ENCODE peak calls at places on chromosome 18, in five cellular contexts. One of them, this sample, is unnamed.

GRCh38 chr18:63298393-63299015 is 21.1 kb downstream of the BCL2 start:
- DNase-seq in hepatocyte: no peak
- DNase-seq in mammary epithelial cell: no peak
- DNase-seq in CD8-positive, alpha-beta T cell: peak
- DNase-seq in ovary: no peak
- DNase-seq in this sample: no peak

GRCh38 chr18:28147674-28148171 is 29.2 kb downstream of the CDH2 start:
- DNase-seq in CD8-positive, alpha-beta T cell: no peak
- DNase-seq in hepatocyte: peak
- DNase-seq in ovary: no peak
- DNase-seq in mammary epithelial cell: peak
- DNase-seq in this sample: no peak

GRCh38 chr18:75475228-75475627 is 47.7 kb upstream of the SMIM21 start:
- DNase-seq in hepatocyte: peak
- DNase-seq in mammary epithelial cell: peak
- DNase-seq in CD8-positive, alpha-beta T cell: no peak
- DNase-seq in ovary: no peak
- DNase-seq in this sample: no peak

GRCh38 chr18:68448736-68449135 is 266.2 kb downstream of the TMX3 start:
- DNase-seq in ovary: no peak
- DNase-seq in mammary epithelial cell: peak
- DNase-seq in CD8-positive, alpha-beta T cell: no peak
- DNase-seq in hepatocyte: no peak
- DNase-seq in this sample: no peak

GRCh38 chr18:29840101-29840500 is 1202.4 kb downstream of the DSC3 start:
- DNase-seq in ovary: no peak
- DNase-seq in mammary epithelial cell: peak
- DNase-seq in CD8-positive, alpha-beta T cell: no peak
- DNase-seq in hepatocyte: peak
- DNase-seq in this sample: no peak

GRCh38 chr18:33010149-33010548 is 237.3 kb upstream of the KLHL14 start:
- DNase-seq in ovary: no peak
- DNase-seq in CD8-positive, alpha-beta T cell: no peak
- DNase-seq in hepatocyte: no peak
- DNase-seq in mammary epithelial cell: no peak
- DNase-seq in this sample: no peak

GRCh38 chr18:75132471-75132870 is 76.5 kb downstream of the PTGR3 start:
- DNase-seq in hepatocyte: no peak
- DNase-seq in mammary epithelial cell: no peak
- DNase-seq in ovary: no peak
- DNase-seq in CD8-positive, alpha-beta T cell: peak
- DNase-seq in this sample: no peak

GRCh38 chr18:75421656-75422055 is 5.8 kb downstream of the SMIM21 start:
- DNase-seq in mammary epithelial cell: no peak
- DNase-seq in ovary: no peak
- DNase-seq in hepatocyte: no peak
- DNase-seq in CD8-positive, alpha-beta T cell: no peak
- DNase-seq in this sample: no peak

GRCh38 chr18:51025512-51025911 is 4.5 kb upstream of the SMAD4 start:
- DNase-seq in CD8-positive, alpha-beta T cell: no peak
- DNase-seq in hepatocyte: no peak
- DNase-seq in mammary epithelial cell: no peak
- DNase-seq in ovary: no peak
- DNase-seq in this sample: no peak

GRCh38 chr18:46378126-46378863 is 274.1 kb downstream of the HAUS1 start:
- DNase-seq in CD8-positive, alpha-beta T cell: no peak
- DNase-seq in mammary epithelial cell: no peak
- DNase-seq in hepatocyte: no peak
- DNase-seq in ovary: no peak
- DNase-seq in this sample: no peak

GRCh38 chr18:74625157-74625556 is 27.5 kb downstream of the ZNF407 start:
- DNase-seq in hepatocyte: no peak
- DNase-seq in CD8-positive, alpha-beta T cell: no peak
- DNase-seq in ovary: no peak
- DNase-seq in mammary epithelial cell: no peak
- DNase-seq in this sample: no peak

GRCh38 chr18:75162467-75162866 is 46.5 kb downstream of the PTGR3 start:
- DNase-seq in ovary: no peak
- DNase-seq in hepatocyte: no peak
- DNase-seq in CD8-positive, alpha-beta T cell: no peak
- DNase-seq in mammary epithelial cell: peak
- DNase-seq in this sample: no peak

GRCh38 chr18:22399949-22400348 is 17.8 kb downstream of the CTAGE1 start:
- DNase-seq in mammary epithelial cell: no peak
- DNase-seq in CD8-positive, alpha-beta T cell: no peak
- DNase-seq in ovary: no peak
- DNase-seq in hepatocyte: no peak
- DNase-seq in this sample: no peak

GRCh38 chr18:79933765-79934164 is 17.7 kb downstream of the SLC66A2 start:
- DNase-seq in CD8-positive, alpha-beta T cell: peak
- DNase-seq in hepatocyte: peak
- DNase-seq in mammary epithelial cell: no peak
- DNase-seq in ovary: peak
- DNase-seq in this sample: no peak

GRCh38 chr18:66707473-66707872 is 103.6 kb upstream of the CDH19 start:
- DNase-seq in CD8-positive, alpha-beta T cell: no peak
- DNase-seq in hepatocyte: no peak
- DNase-seq in ovary: no peak
- DNase-seq in mammary epithelial cell: no peak
- DNase-seq in this sample: no peak

GRCh38 chr18:11785444-11786055 is 65.7 kb upstream of the CHMP1B start:
- DNase-seq in ovary: no peak
- DNase-seq in mammary epithelial cell: no peak
- DNase-seq in hepatocyte: no peak
- DNase-seq in CD8-positive, alpha-beta T cell: no peak
- DNase-seq in this sample: no peak

GRCh38 chr18:74652392-74652988 is 54.8 kb downstream of the ZNF407 start:
- DNase-seq in mammary epithelial cell: peak
- DNase-seq in ovary: no peak
- DNase-seq in CD8-positive, alpha-beta T cell: no peak
- DNase-seq in hepatocyte: peak
- DNase-seq in this sample: no peak

GRCh38 chr18:79588131-79588635 is 91.4 kb upstream of the CTDP1 start:
- DNase-seq in mammary epithelial cell: no peak
- DNase-seq in CD8-positive, alpha-beta T cell: no peak
- DNase-seq in ovary: no peak
- DNase-seq in hepatocyte: no peak
- DNase-seq in this sample: no peak

GRCh38 chr18:44682181-44682870 is 1.6 kb downstream of the SETBP1 start:
- DNase-seq in ovary: peak
- DNase-seq in hepatocyte: peak
- DNase-seq in CD8-positive, alpha-beta T cell: no peak
- DNase-seq in mammary epithelial cell: peak
- DNase-seq in this sample: no peak

GRCh38 chr18:62744076-62744705 is 28.9 kb downstream of the PHLPP1 start:
- DNase-seq in hepatocyte: no peak
- DNase-seq in mammary epithelial cell: no peak
- DNase-seq in CD8-positive, alpha-beta T cell: no peak
- DNase-seq in ovary: no peak
- DNase-seq in this sample: no peak

GRCh38 chr18:56001576-56001975 is 413.6 kb upstream of the TCF4 start:
- DNase-seq in ovary: no peak
- DNase-seq in CD8-positive, alpha-beta T cell: no peak
- DNase-seq in hepatocyte: no peak
- DNase-seq in mammary epithelial cell: no peak
- DNase-seq in this sample: no peak

GRCh38 chr18:29753379-29753778 is 1289.2 kb downstream of the DSC3 start:
- DNase-seq in CD8-positive, alpha-beta T cell: no peak
- DNase-seq in hepatocyte: no peak
- DNase-seq in mammary epithelial cell: peak
- DNase-seq in ovary: no peak
- DNase-seq in this sample: no peak

GRCh38 chr18:63824220-63824525 is 49.0 kb downstream of the SERPINB7 start:
- DNase-seq in hepatocyte: no peak
- DNase-seq in ovary: no peak
- DNase-seq in CD8-positive, alpha-beta T cell: no peak
- DNase-seq in mammary epithelial cell: no peak
- DNase-seq in this sample: no peak

GRCh38 chr18:4430836-4431235 is 24.3 kb downstream of the DLGAP1 start:
- DNase-seq in hepatocyte: no peak
- DNase-seq in CD8-positive, alpha-beta T cell: no peak
- DNase-seq in ovary: no peak
- DNase-seq in mammary epithelial cell: no peak
- DNase-seq in this sample: no peak

GRCh38 chr18:48569915-48570264 is 31.1 kb downstream of the CTIF start:
- DNase-seq in mammary epithelial cell: no peak
- DNase-seq in hepatocyte: no peak
- DNase-seq in CD8-positive, alpha-beta T cell: no peak
- DNase-seq in ovary: no peak
- DNase-seq in this sample: no peak
- TF ChIP-seq CTCF in mammary epithelial cell: no peak
- TF ChIP-seq CTCF in hepatocyte: no peak
- TF ChIP-seq CTCF in CD8-positive, alpha-beta T cell: no peak
- TF ChIP-seq CTCF in ovary: no peak
- TF ChIP-seq CTCF in this sample: no peak

GRCh38 chr18:43396266-43396665 is 119.0 kb upstream of the SYT4 start:
- DNase-seq in CD8-positive, alpha-beta T cell: no peak
- DNase-seq in mammary epithelial cell: no peak
- DNase-seq in hepatocyte: peak
- DNase-seq in ovary: no peak
- DNase-seq in this sample: no peak
- TF ChIP-seq CTCF in CD8-positive, alpha-beta T cell: no peak
- TF ChIP-seq CTCF in mammary epithelial cell: peak
- TF ChIP-seq CTCF in hepatocyte: peak
- TF ChIP-seq CTCF in ovary: peak
- TF ChIP-seq CTCF in this sample: peak

DNA sequence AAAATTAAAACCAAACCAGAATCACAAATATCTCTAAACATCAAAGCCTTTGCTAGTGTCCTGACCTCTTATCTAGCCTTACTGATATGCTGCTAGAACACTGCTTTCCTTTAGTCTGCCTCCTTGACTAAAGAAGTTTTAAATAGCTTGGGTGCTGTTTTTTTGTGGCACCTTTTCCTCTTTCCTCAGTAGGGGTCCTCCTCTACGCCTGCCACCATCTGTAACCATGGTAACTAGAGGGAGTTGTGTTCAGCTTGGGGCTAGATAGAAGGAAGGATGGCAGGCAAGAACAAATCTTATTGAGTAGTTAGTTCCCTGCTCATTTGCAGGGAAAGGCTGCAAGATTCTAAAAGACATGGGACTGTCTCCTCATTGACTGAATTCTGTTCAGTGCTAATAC is 86.0 kb downstream of the TAF4B start:
- DNase-seq in hepatocyte: no peak
- DNase-seq in ovary: no peak
- DNase-seq in CD8-positive, alpha-beta T cell: no peak
- DNase-seq in mammary epithelial cell: no peak
- DNase-seq in this sample: no peak
- TF ChIP-seq CTCF in hepatocyte: no peak
- TF ChIP-seq CTCF in ovary: no peak
- TF ChIP-seq CTCF in CD8-positive, alpha-beta T cell: no peak
- TF ChIP-seq CTCF in mammary epithelial cell: no peak
- TF ChIP-seq CTCF in this sample: no peak

GRCh38 chr18:48541026-48541746 is 2.4 kb downstream of the CTIF start:
- DNase-seq in ovary: peak
- DNase-seq in hepatocyte: peak
- DNase-seq in CD8-positive, alpha-beta T cell: peak
- DNase-seq in mammary epithelial cell: peak
- DNase-seq in this sample: peak
- TF ChIP-seq CTCF in ovary: no peak
- TF ChIP-seq CTCF in hepatocyte: no peak
- TF ChIP-seq CTCF in CD8-positive, alpha-beta T cell: no peak
- TF ChIP-seq CTCF in mammary epithelial cell: peak
- TF ChIP-seq CTCF in this sample: no peak

This sample was measured in progenitor cell of endocrine pancreas.